ENCODE peak calls at places on chromosomes 4 and X, in ten cellular contexts. E, H, U, Q, V, O, S, D, K and L are unnamed samples.
A peak's percentile ranks its signal among the peaks of the same experiment; 100 is the strongest.

GRCh38 chrX:57821703-57822375 is 88.4 kb downstream of the ZXDA start:
- DNase-seq in E (no peak), H (no peak), U (no peak), Q (peak; percentile 32), V (peak; percentile 10), O (peak; percentile 48), S (peak; percentile 28), D (no peak), K (no peak), L (peak; percentile 46)

GRCh38 chr4:136650541-136651277 is 881.6 kb downstream of the PCDH18 start:
- DNase-seq in E (no peak), H (no peak), U (no peak), Q (no peak), V (peak; percentile 7), O (peak; percentile 4), S (no peak), D (no peak), K (no peak), L (no peak)

GRCh38 chr4:182827981-182828677 is 89.1 kb downstream of the DCTD start:
- DNase-seq in E (no peak), H (no peak), U (no peak), Q (no peak), V (no peak), O (no peak), S (no peak), D (no peak), K (no peak), L (no peak)

GRCh38 chr4:158998624-158999023 is 104.3 kb upstream of the RAPGEF2 start:
- DNase-seq in E (no peak), H (no peak), U (no peak), Q (no peak), V (no peak), O (peak; percentile 21), S (no peak), D (no peak), K (no peak), L (no peak)

GRCh38 chr4:573122-573892 is 2.8 kb downstream of the TMEM271 start:
- DNase-seq in E (no peak), H (no peak), U (no peak), Q (no peak), V (no peak), O (no peak), S (no peak), D (no peak), K (no peak), L (no peak)

GRCh38 chrX:73922856-73923429 is 359.9 kb downstream of the CHIC1 start:
- DNase-seq in E (no peak), H (no peak), U (no peak), Q (no peak), V (no peak), O (no peak), S (no peak), D (no peak), K (no peak), L (no peak)

GRCh38 chrX:109660756-109661155 is 35.8 kb upstream of the KCNE5 start:
- DNase-seq in E (no peak), H (no peak), U (no peak), Q (no peak), V (no peak), O (no peak), S (no peak), D (no peak), K (no peak), L (no peak)

GRCh38 chr4:8191136-8191747 is 7.8 kb upstream of the SH3TC1 start:
- DNase-seq in E (peak; percentile 86), H (peak; percentile 85), U (peak; percentile 45), Q (peak; percentile 63), V (peak; percentile 68), O (peak; percentile 69), S (peak; percentile 65), D (peak; percentile 54), K (peak; percentile 83), L (peak; percentile 82)

GRCh38 chrX:130788786-130789581 is 114.0 kb downstream of the ENOX2 start:
- DNase-seq in E (no peak), H (no peak), U (no peak), Q (no peak), V (peak; percentile 13), O (no peak), S (no peak), D (no peak), K (no peak), L (no peak)

GRCh38 chr4:151721466-151721865 is 39.3 kb downstream of the GATB start:
- DNase-seq in E (no peak), H (no peak), U (no peak), Q (no peak), V (no peak), O (no peak), S (no peak), D (no peak), K (no peak), L (no peak)

GRCh38 chr4:149176019-149176418 is 639.6 kb downstream of the IQCM start:
- DNase-seq in E (no peak), H (peak; percentile 81), U (no peak), Q (peak; percentile 69), V (peak; percentile 6), O (no peak), S (no peak), D (no peak), K (peak; percentile 72), L (no peak)

GRCh38 chr4:1745697-1746096 is 24.4 kb downstream of the TACC3 start:
- DNase-seq in E (no peak), H (no peak), U (no peak), Q (no peak), V (no peak), O (no peak), S (no peak), D (no peak), K (no peak), L (no peak)

GRCh38 chr4:74874785-74875367 is 58.0 kb upstream of the PARM1 start:
- DNase-seq in E (no peak), H (no peak), U (peak; percentile 7), Q (peak; percentile 35), V (peak; percentile 77), O (peak; percentile 73), S (peak; percentile 24), D (no peak), K (no peak), L (peak; percentile 34)

DNA sequence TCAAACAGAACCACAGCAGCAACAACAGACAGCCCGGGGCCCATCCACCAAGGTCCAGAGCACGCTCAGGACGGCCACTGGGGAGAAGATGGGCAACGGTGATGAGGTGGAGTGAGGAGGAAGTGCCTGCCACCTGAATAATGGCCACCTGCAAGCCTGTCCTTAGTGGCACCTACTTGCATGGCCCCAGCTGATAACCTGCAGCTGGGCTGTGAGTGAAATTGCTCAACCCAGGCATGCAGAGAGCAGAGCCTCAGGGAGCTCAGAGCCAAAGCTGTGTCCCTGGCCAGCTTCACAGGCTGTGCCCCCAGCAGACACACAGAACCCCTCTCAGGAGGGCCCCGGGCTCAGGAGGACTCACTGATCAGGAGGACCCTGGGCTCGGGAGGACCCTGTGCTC is 102.4 kb upstream of the ADRA2C start:
- DNase-seq in E (no peak), H (no peak), U (no peak), Q (no peak), V (no peak), O (no peak), S (no peak), D (no peak), K (no peak), L (no peak)
- H3K4me3 ChIP-seq in E (no peak overlapping the region), H (no peak overlapping the region), U (no peak overlapping the region), Q (no peak overlapping the region), V (no peak overlapping the region), O (no peak overlapping the region), S (no peak overlapping the region), D (no peak overlapping the region), K (no peak overlapping the region), L (no peak overlapping the region)

GRCh38 chr4:40515037-40515397 is 114.6 kb downstream of the RBM47 start:
- DNase-seq in E (no peak), H (no peak), U (no peak), Q (no peak), V (no peak), O (no peak), S (no peak), D (no peak), K (no peak), L (no peak)
- H3K27ac ChIP-seq in E (no peak overlapping the region), H (peak overlapping the region; percentile 73), U (no peak overlapping the region), Q (peak overlapping the region; percentile 83), V (no peak overlapping the region), O (no peak overlapping the region), S (no peak overlapping the region), D (no peak overlapping the region), K (peak overlapping the region; percentile 77), L (no peak overlapping the region)

GRCh38 chr4:105714932-105715331 is 6.3 kb downstream of the GSTCD start:
- DNase-seq in E (no peak), H (no peak), U (no peak), Q (no peak), V (no peak), O (no peak), S (no peak), D (no peak), K (no peak), L (no peak)
- H3K4me3 ChIP-seq in E (no peak overlapping the region), H (no peak overlapping the region), U (no peak overlapping the region), Q (no peak overlapping the region), V (no peak overlapping the region), O (no peak overlapping the region), S (no peak overlapping the region), D (no peak overlapping the region), K (no peak overlapping the region), L (no peak overlapping the region)

GRCh38 chrX:150363561-150364346 is 637 bp downstream of the MAMLD1 start:
- DNase-seq in E (no peak), H (peak; percentile 47), U (peak; percentile 35), Q (peak; percentile 35), V (peak; percentile 53), O (no peak), S (no peak), D (peak; percentile 13), K (no peak), L (peak; percentile 22)

GRCh38 chrX:150366951-150367545 is 3.9 kb downstream of the MAMLD1 start:
- DNase-seq in E (no peak), H (no peak), U (no peak), Q (no peak), V (no peak), O (no peak), S (no peak), D (no peak), K (no peak), L (no peak)

GRCh38 chrX:150364347-150365050 is 1.4 kb downstream of the MAMLD1 start:
- DNase-seq in E (no peak), H (peak; percentile 45), U (peak; percentile 17), Q (peak; percentile 29), V (peak; percentile 18), O (no peak), S (no peak), D (peak; percentile 14), K (no peak), L (peak; percentile 17)

GRCh38 chrX:150365051-150365952 is 2.2 kb downstream of the MAMLD1 start:
- DNase-seq in E (peak; percentile 87), H (peak; percentile 70), U (peak; percentile 80), Q (peak; percentile 47), V (peak; percentile 81), O (peak; percentile 35), S (peak; percentile 68), D (peak; percentile 56), K (peak; percentile 73), L (peak; percentile 78)

GRCh38 chrX:150365953-150366911 is 3.1 kb downstream of the MAMLD1 start:
- DNase-seq in E (peak; percentile 78), H (peak; percentile 54), U (peak; percentile 45), Q (peak; percentile 31), V (peak; percentile 60), O (no peak), S (peak; percentile 75), D (peak; percentile 56), K (no peak), L (peak; percentile 53)
- H3K27ac ChIP-seq in E (peak overlapping the region; percentile 91), H (peak overlapping the region; percentile 68), U (peak overlapping the region; percentile 94), Q (peak overlapping the region; percentile 64), V (peak overlapping the region; percentile 90), O (no peak overlapping the region), S (peak overlapping the region; percentile 91), D (peak overlapping the region; percentile 91), K (peak overlapping the region; percentile 82), L (peak overlapping the region; percentile 82)